ENCODE peak calls at places on chromosomes 16 and 17, in seven cellular contexts. Y is IMR-90, P is H1, T is mesenchymal stem cell, W is mesendoderm, F is neuronal stem cell, X is trophoblast cell. A is an unnamed sample.
A peak's percentile ranks its signal among the peaks of the same experiment; 100 is the strongest.

GRCh38 chr16:57807968-57808528 is 5.8 kb upstream of the KIFC3 start:
- DNase-seq in P (peak; percentile 69), T (peak; percentile 87), Y (peak; percentile 91), X (peak; percentile 94), W (peak; percentile 96), F (no peak), A (peak; percentile 79)

GRCh38 chr17:76674600-76674999 is 31.0 kb upstream of the ST6GALNAC1 start:
- DNase-seq in W (no peak), P (no peak), F (no peak), X (peak; percentile 27), T (no peak), Y (no peak), A (no peak)

GRCh38 chr17:30831257-30831656 is 509 bp upstream of the ATAD5 start:
- DNase-seq in T (no peak), X (peak; percentile 85), W (peak; percentile 83), F (no peak), P (no peak), Y (peak; percentile 5), A (peak; percentile 54)

GRCh38 chr16:450800-451512 is 25.5 kb downstream of the RAB11FIP3 start:
- DNase-seq in W (no peak), Y (no peak), F (no peak), X (no peak), T (no peak), P (no peak), A (no peak)

GRCh38 chr16:70612931-70613330 is 33.4 kb upstream of the IL34 start:
- DNase-seq in T (no peak), P (no peak), F (no peak), W (no peak), X (no peak), Y (no peak), A (no peak)

GRCh38 chr17:13813347-13814240 is 211.9 kb upstream of the HS3ST3A1 start:
- DNase-seq in T (no peak), F (no peak), P (no peak), X (no peak), Y (no peak), W (peak; percentile 51), A (no peak)

GRCh38 chr17:8940866-8941471 is 24.5 kb downstream of the PIK3R5 start:
- DNase-seq in T (no peak), W (no peak), Y (no peak), X (no peak), P (no peak), F (no peak), A (peak; percentile 30)

GRCh38 chr16:85362443-85362842 is 250.2 kb upstream of the CIBAR2 start:
- DNase-seq in Y (no peak), W (no peak), F (no peak), T (peak; percentile 28), X (no peak), P (no peak), A (no peak)

GRCh38 chr16:2480948-2481347 is 6.0 kb downstream of the TBC1D24 start:
- DNase-seq in P (no peak), F (no peak), Y (no peak), X (no peak), T (no peak), W (no peak), A (no peak)

GRCh38 chr17:17181666-17182600 is 24.2 kb downstream of the PLD6 start:
- DNase-seq in X (no peak), W (no peak), T (no peak), P (no peak), Y (no peak), F (no peak), A (no peak)

GRCh38 chr17:19250421-19251141 is 13.4 kb downstream of the EPN2 start:
- DNase-seq in P (no peak), F (no peak), W (no peak), Y (no peak), T (no peak), X (no peak), A (no peak)

GRCh38 chr17:1180958-1181768 is 1.4 kb upstream of the ABR start:
- DNase-seq in W (peak; percentile 80), F (no peak), P (peak; percentile 69), X (no peak), Y (no peak), T (no peak), A (peak; percentile 91)

GRCh38 chr17:65389956-65390355 is 171.5 kb downstream of the AXIN2 start:
- DNase-seq in T (peak; percentile 68), Y (peak; percentile 68), X (peak; percentile 93), F (no peak), W (no peak), P (no peak), A (no peak)

GRCh38 chr16:85480727-85481101 is 132.4 kb upstream of the GSE1 start:
- DNase-seq in W (no peak), P (no peak), F (no peak), T (no peak), X (peak; percentile 41), Y (no peak), A (no peak)

GRCh38 chr17:72811976-72812687 is 280.4 kb downstream of the SLC39A11 start:
- DNase-seq in P (no peak), X (no peak), W (no peak), T (no peak), F (no peak), Y (no peak), A (no peak)

GRCh38 chr17:81867952-81868673 is 3.0 kb downstream of the ARHGDIA start:
- DNase-seq in P (no peak), T (no peak), Y (no peak), X (no peak), F (no peak), W (no peak), A (peak; percentile 55)

GRCh38 chr17:60554377-60554788 is 28.3 kb upstream of the APPBP2 start:
- DNase-seq in T (peak; percentile 79), Y (peak; percentile 85), P (no peak), F (no peak), W (no peak), X (no peak), A (no peak)

GRCh38 chr17:80279895-80280294 is 19.2 kb downstream of the RNF213 start:
- DNase-seq in T (peak; percentile 58), X (no peak), F (no peak), W (no peak), P (no peak), Y (peak; percentile 88), A (no peak)

GRCh38 chr17:46976626-46977270 is 2.3 kb downstream of the RPRML start:
- DNase-seq in P (no peak), W (peak; percentile 89), F (no peak), T (no peak), Y (no peak), X (peak; percentile 77), A (peak; percentile 72)

GRCh38 chr17:28661635-28662526 is at the start of the genes SDF2 and SUPT6H:
- DNase-seq in Y (peak; percentile 81), T (peak; percentile 94), W (peak; percentile 93), X (peak; percentile 88), P (peak; percentile 98), F (peak; percentile 84), A (peak; percentile 95)
- H2AK5ac ChIP-seq in Y (peak within 1 kb of the TSS; percentile 89), T (no peak within 1 kb of the TSS), W (no peak within 1 kb of the TSS), X (peak within 1 kb of the TSS; percentile 78), P (no peak within 1 kb of the TSS), F (no peak within 1 kb of the TSS), A (no peak within 1 kb of the TSS)

DNA sequence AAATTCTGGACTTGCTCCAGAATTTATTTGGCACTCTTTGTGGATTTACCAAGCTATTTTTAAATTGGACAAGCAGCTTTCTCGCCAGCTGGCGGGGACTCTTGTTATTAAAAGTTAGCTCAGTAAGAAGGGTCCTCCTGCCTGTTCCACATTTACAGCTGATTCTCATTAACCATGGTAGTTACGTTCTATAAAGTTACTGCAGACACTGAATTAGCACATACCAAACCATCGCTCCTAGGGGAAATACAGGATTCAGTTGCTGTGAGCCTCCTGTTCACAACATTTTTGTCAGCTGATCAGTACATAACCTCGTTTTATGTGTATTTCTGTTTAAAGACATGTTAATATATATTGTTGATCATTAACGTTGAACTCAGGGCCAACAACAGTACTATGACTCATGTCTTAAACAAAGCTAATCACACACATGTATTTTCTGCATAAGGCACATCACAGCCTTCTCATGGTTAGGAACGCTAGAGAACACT is 4.2 kb downstream of the LDAF1 start:
- DNase-seq in T (no peak), F (no peak), W (no peak), P (no peak), X (no peak), Y (peak; percentile 35), A (no peak)
- H2AK5ac ChIP-seq in T (no peak overlapping the region), F (no peak overlapping the region), W (no peak overlapping the region), P (no peak overlapping the region), X (no peak overlapping the region), Y (no peak overlapping the region), A (no peak overlapping the region)

GRCh38 chr17:4500188-4500565 is 1.5 kb downstream of the SPNS2 start:
- DNase-seq in F (no peak), T (no peak), P (no peak), Y (no peak), X (no peak), W (no peak), A (no peak)

GRCh38 chr17:4499431-4500187 is 928 bp downstream of the SPNS2 start:
- DNase-seq in F (peak; percentile 36), W (no peak), Y (no peak), P (peak; percentile 75), X (no peak), T (peak; percentile 18), A (peak; percentile 69)

GRCh38 chr17:4503283-4504005 is 4.8 kb downstream of the SPNS2 start:
- DNase-seq in P (no peak), Y (no peak), F (no peak), X (no peak), W (no peak), T (no peak), A (no peak)

GRCh38 chr17:4502466-4503154 is 3.9 kb downstream of the SPNS2 start:
- DNase-seq in P (no peak), T (no peak), Y (no peak), X (no peak), W (no peak), F (no peak), A (no peak)

DNA sequence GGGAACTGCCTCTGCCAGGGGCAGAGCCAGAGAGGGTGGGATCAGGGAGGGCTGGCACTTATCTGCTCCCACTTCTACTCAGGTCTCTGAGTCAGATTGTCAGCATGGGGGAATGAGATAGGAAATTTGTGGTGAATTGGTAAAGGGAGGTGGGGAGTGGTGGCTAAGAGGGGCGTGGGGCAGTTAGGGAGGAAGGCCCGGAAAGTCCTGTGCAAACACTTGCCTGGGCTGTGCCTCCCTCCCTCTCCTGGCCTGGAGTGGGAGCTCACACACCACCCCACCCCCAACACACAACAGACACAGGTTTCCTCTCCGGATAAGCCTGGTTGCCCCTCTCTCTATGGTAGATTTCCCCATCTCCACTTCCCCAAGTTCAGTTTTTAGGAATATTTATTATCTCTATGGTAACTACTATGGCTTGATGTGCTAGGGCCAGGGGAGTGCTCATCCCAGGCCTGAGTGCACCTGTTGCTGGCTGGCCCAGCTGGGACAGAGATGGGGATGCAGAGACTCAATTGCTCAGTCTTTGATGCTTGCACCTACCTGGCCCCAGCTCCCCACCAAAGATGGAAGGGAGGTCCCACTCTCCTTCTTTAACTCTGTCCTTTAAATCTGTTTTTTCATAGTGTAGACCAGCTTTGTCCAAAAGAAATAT is 2.7 kb downstream of the SPNS2 start:
- DNase-seq in F (no peak), X (no peak), P (no peak), T (no peak), W (no peak), Y (no peak), A (no peak)
- H2AK5ac ChIP-seq in F (no peak overlapping the region), X (no peak overlapping the region), P (no peak overlapping the region), T (no peak overlapping the region), W (no peak overlapping the region), Y (no peak overlapping the region), A (no peak overlapping the region)

DNA sequence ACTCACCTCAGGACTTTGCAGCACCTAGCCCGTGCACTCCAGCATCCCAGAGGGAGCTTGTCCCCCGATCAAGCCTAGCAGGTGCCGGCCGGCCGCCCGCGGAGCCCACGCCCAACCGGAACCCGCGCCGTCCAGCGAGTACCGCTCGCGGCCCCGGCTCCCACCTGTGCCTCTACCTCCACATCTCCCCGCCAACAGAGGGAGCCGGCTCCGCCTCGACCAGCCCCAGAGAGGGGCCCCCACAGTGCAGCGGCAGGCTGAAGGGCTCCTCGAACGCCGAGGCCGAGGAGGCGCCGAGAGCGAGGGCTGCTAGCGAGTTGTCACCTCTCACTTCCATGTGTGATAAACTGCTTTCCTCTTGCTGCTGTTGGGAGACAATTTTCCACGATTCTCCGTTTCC is 41.1 kb upstream of the DHRS7B start:
- DNase-seq in F (no peak), X (no peak), P (no peak), W (no peak), T (no peak), Y (no peak), A (peak; percentile 62)
- H2AK5ac ChIP-seq in F (no peak overlapping the region), X (no peak overlapping the region), P (no peak overlapping the region), W (no peak overlapping the region), T (no peak overlapping the region), Y (no peak overlapping the region), A (no peak overlapping the region)

A was measured in H9.